ENCODE peak calls at places on chromosomes 2 and 18, in seven cellular contexts. D is DND-41, A is astrocyte, C is A549, Y is prostate gland, H is lower lobe of right lung, T is uterus. G is an unnamed sample.

GRCh38 chr2:6452702-6453481 is 412.8 kb downstream of the CMPK2 start:
- DNase-seq in D (no peak), A (no peak), C (no peak), Y (no peak), H (no peak), T (no peak), G (no peak)

GRCh38 chr18:55555628-55556027 is 32.4 kb downstream of the TCF4 start:
- DNase-seq in D (no peak), A (no peak), C (no peak), Y (no peak), H (no peak), T (no peak), G (no peak)

GRCh38 chr18:28125051-28125450 is 51.9 kb downstream of the CDH2 start:
- DNase-seq in D (no peak), A (no peak), C (no peak), Y (no peak), H (no peak), T (no peak), G (no peak)

GRCh38 chr2:196798980-196799379 is 503 bp downstream of the GTF3C3 start:
- DNase-seq in D (no peak), A (peak; percentile 2), C (peak; percentile 2), Y (no peak), H (no peak), T (no peak), G (no peak)

GRCh38 chr2:217065695-217066405 is 206.0 kb upstream of the TNP1 start:
- DNase-seq in D (no peak), A (peak; percentile 89), C (no peak), Y (no peak), H (no peak), T (no peak), G (no peak)

GRCh38 chr18:32549248-32549842 is 78.7 kb upstream of the GAREM1 start:
- DNase-seq in D (peak; percentile 38), A (peak; percentile 9), C (peak; percentile 6), Y (peak; percentile 17), H (peak; percentile 51), T (peak; percentile 20), G (peak; percentile 45)

GRCh38 chr2:37326285-37326684 is 1.7 kb upstream of the PRKD3 start:
- DNase-seq in D (no peak), A (peak; percentile 67), C (no peak), Y (peak; percentile 14), H (no peak), T (peak; percentile 67), G (no peak)

GRCh38 chr2:217657252-217657651 is 345.5 kb downstream of the TNS1 start:
- DNase-seq in D (no peak), A (no peak), C (no peak), Y (no peak), H (no peak), T (no peak), G (no peak)

GRCh38 chr2:70939001-70939846 is 3.5 kb downstream of the ATP6V1B1 start:
- DNase-seq in D (no peak), A (no peak), C (no peak), Y (no peak), H (no peak), T (no peak), G (no peak)

GRCh38 chr18:78914586-78914935 is 65.1 kb upstream of the SALL3 start:
- DNase-seq in D (no peak), A (no peak), C (no peak), Y (no peak), H (no peak), T (no peak), G (no peak)

GRCh38 chr18:78915446-78916008 is 64.1 kb upstream of the SALL3 start:
- DNase-seq in D (no peak), A (no peak), C (no peak), Y (no peak), H (no peak), T (no peak), G (no peak)

GRCh38 chr18:78920436-78921138 is 59.0 kb upstream of the SALL3 start:
- DNase-seq in D (no peak), A (no peak), C (no peak), Y (no peak), H (no peak), T (no peak), G (no peak)

GRCh38 chr18:78922856-78923255 is 56.8 kb upstream of the SALL3 start:
- DNase-seq in D (no peak), A (no peak), C (no peak), Y (no peak), H (no peak), T (no peak), G (no peak)

GRCh38 chr18:78918707-78919106 is 60.9 kb upstream of the SALL3 start:
- DNase-seq in D (no peak), A (no peak), C (no peak), Y (no peak), H (no peak), T (no peak), G (no peak)
- H3K9me3 ChIP-seq in D (no peaks in the 10 kb centered on the region), A (peaks cover 3% of the 10 kb centered on the region), C (no peaks in the 10 kb centered on the region), Y (no peaks in the 10 kb centered on the region), H (no peaks in the 10 kb centered on the region), T (no peaks in the 10 kb centered on the region), G (no peaks in the 10 kb centered on the region)

DNA sequence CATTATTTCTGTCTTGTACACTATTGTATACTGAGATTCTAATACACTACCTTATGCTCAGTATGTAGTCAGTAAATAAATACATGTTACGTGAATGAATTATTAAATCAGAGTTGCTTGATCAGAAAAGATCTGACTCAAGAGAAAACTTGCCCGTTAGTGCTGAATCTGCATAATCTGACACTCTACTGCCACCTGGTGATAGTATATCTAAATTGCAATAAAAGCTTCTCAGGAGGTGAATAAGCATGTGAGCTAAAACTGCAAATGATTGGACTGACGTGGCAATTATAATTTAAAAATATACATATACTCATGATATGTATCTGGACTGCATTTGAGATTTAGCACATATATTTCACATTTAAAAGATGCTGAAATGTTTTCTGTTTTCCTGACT is 70.4 kb downstream of the KIAA1328 start:
- DNase-seq in D (no peak), A (no peak), C (peak; percentile 1), Y (no peak), H (no peak), T (no peak), G (no peak)
- TF ChIP-seq CTCF in D (peak; percentile 60), A (no peak), C (peak; percentile 14), Y (no peak), H (no peak), T (no peak), G (no peak)

GRCh38 chr2:176114120-176114929 is 2.3 kb upstream of the HOXD10 start:
- DNase-seq in D (no peak), A (no peak), C (no peak), Y (no peak), H (no peak), T (no peak), G (no peak)

GRCh38 chr2:176114930-176115625 is 1.5 kb upstream of the HOXD10 start:
- DNase-seq in D (no peak), A (no peak), C (no peak), Y (no peak), H (no peak), T (no peak), G (no peak)

GRCh38 chr2:176117162-176117822 is 714 bp downstream of the HOXD10 start:
- DNase-seq in D (no peak), A (no peak), C (no peak), Y (no peak), H (no peak), T (no peak), G (no peak)

GRCh38 chr2:176117823-176118376 is 1.3 kb downstream of the HOXD10 start:
- DNase-seq in D (no peak), A (no peak), C (no peak), Y (no peak), H (no peak), T (no peak), G (no peak)

DNA sequence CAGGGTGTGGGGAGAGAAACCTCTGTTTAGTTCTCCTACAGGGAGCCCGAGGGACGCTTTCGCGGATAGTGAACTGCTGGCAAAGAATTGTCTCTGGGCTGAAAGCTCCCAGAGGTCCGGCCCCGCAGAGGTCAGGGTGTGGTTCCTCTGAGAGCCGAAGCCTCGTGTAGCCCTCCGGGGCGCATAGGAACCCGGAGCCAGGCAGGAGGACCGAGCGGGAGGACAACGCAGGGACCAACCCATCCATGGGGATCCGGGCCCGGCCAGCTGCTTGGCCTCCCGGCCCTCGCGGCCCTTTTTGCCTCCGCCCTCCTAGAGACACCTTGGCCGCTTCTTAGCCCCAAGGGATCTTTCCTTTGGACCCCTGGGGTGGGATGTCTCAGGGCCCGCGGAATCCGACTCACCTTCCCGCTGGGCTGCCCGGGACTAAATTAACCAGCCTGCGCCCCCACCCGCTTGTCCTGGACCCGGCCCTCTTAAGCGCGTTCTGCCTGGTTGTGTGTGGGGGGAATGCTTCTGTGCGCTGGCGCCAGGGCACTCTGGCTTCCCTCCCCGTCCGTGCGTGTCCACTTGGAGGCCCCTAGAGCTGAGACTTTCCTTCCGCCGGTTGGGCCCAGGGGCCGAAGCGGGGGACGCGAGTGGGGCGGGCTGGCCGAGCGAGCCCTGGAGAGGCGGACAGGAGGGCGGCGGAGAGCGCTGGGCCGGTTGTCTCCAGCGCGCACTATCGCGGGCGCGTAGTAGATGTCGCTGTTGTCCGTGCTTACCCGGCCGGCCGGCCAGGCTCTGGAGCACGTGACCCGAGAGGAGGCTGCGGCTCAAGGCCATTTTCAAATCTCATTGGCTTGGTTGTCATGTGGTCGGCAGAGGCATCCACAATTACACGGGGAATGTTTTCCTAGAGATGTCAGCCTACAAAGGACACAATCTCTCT is at the start of gene HOXD10:
- DNase-seq in D (no peak), A (no peak), C (peak; percentile 37), Y (peak; percentile 66), H (no peak), T (peak; percentile 96), G (no peak)
- H3K9me3 ChIP-seq in D (no peaks in the 10 kb centered on the region), A (peaks cover 9% of the 10 kb centered on the region), C (no peaks in the 10 kb centered on the region), Y (no peaks in the 10 kb centered on the region), H (no peaks in the 10 kb centered on the region), T (no peaks in the 10 kb centered on the region), G (peaks cover 10% of the 10 kb centered on the region)

GRCh38 chr2:149562304-149562703 is 25.3 kb downstream of the MMADHC start:
- DNase-seq in D (no peak), A (no peak), C (no peak), Y (no peak), H (no peak), T (no peak), G (no peak)

GRCh38 chr2:149561309-149561926 is 26.2 kb downstream of the MMADHC start:
- DNase-seq in D (no peak), A (no peak), C (no peak), Y (peak; percentile 28), H (no peak), T (peak; percentile 17), G (no peak)

GRCh38 chr2:149564983-149565382 is 22.6 kb downstream of the MMADHC start:
- DNase-seq in D (no peak), A (no peak), C (no peak), Y (no peak), H (no peak), T (no peak), G (no peak)

GRCh38 chr2:149556452-149556851 is 31.1 kb downstream of the MMADHC start:
- DNase-seq in D (no peak), A (no peak), C (no peak), Y (no peak), H (no peak), T (no peak), G (no peak)

DNA sequence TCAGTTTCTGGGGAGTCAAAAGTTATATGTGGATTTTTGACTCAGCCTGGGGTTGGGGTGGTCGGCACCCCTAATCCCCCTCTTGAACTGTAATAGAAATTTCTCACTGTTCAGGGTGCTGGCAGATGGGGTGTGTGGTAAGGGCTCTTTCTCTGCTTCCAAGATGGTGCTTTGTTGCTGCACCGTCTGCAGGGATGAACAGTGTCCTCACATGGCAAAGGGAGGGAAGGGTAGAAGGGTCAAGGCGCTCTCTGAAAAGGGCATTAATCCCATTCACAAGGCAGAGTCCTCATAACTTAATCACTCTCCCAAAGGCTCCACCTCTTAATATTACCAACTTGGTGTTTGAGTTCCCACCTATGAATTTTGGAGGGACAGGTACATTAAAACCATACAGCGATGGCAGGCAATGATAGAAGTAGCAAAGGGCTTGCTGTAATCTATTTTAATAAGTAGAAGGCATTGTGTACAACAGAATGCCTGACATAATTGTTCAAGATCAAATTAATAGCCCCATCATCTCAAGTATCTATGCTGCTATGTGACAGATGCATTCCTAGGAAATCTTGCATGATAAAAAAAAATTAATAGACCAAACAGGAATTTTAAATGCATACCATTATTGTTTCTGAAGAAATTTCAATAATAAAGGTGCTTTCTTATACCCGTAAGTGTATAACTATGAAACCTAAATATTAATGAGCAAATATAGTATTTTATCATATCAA is 28.1 kb downstream of the MMADHC start:
- DNase-seq in D (no peak), A (no peak), C (no peak), Y (no peak), H (no peak), T (no peak), G (no peak)
- TF ChIP-seq CTCF in D (no peak), A (no peak), C (no peak), Y (no peak), H (no peak), T (no peak), G (no peak)

G was measured in CD4-positive, alpha-beta T cell.